ENCODE peak calls at places on chromosomes 7 and 10, in eight cellular contexts. G is Calu3; K is endothelial cell; P is ovary; E is CD8-positive, alpha-beta T cell; X is IMR-90; H is progenitor cell of endocrine pancreas; B is HFF-Myc. D is an unnamed sample.

GRCh38 chr10:81018898-81019890 is 481.5 kb downstream of the SH2D4B start:
- DNase-seq in P (no peak), K (peak), B (no peak), X (peak), E (no peak), G (peak), H (no peak), D (no peak)

GRCh38 chr10:12334186-12334530 is 15.2 kb upstream of the CAMK1D start:
- DNase-seq in B (no peak), K (no peak), P (no peak), G (no peak), E (no peak), H (no peak), X (no peak), D (no peak)

GRCh38 chr10:132096863-132097478 is 31.2 kb downstream of the JAKMIP3 start:
- DNase-seq in X (no peak), G (no peak), E (no peak), K (no peak), B (no peak), P (no peak), H (no peak), D (no peak)

GRCh38 chr7:7830122-7830878 is 111.9 kb upstream of the RPA3 start:
- DNase-seq in K (no peak), E (no peak), P (no peak), X (no peak), B (no peak), H (no peak), G (peak), D (no peak)

GRCh38 chr10:97596101-97597055 is 6.9 kb downstream of the C10orf62 start:
- DNase-seq in B (peak), H (no peak), X (peak), K (no peak), P (no peak), E (no peak), G (peak), D (no peak)

GRCh38 chr10:110733256-110733952 is 89.3 kb downstream of the RBM20 start:
- DNase-seq in X (no peak), K (no peak), P (no peak), H (no peak), E (no peak), G (no peak), B (no peak), D (no peak)

GRCh38 chr7:111405621-111406020 is 156.7 kb downstream of the IMMP2L start:
- DNase-seq in X (no peak), P (no peak), B (no peak), G (no peak), K (no peak), E (no peak), H (no peak), D (no peak)

GRCh38 chr7:7967909-7968543 is 570 bp upstream of the GLCCI1 start:
- DNase-seq in B (no peak), H (no peak), E (no peak), K (no peak), P (no peak), X (no peak), G (no peak), D (no peak)

GRCh38 chr10:11209810-11210141 is 192.1 kb downstream of the CELF2 start:
- DNase-seq in X (no peak), H (no peak), G (no peak), K (no peak), E (no peak), B (no peak), P (no peak), D (no peak)

GRCh38 chr7:30226593-30227268 is 57.7 kb upstream of the ZNRF2 start:
- DNase-seq in E (no peak), G (peak), B (no peak), K (peak), P (no peak), X (no peak), H (peak), D (no peak)

GRCh38 chr7:142009142-142009541 is 13.5 kb downstream of the MGAM start:
- DNase-seq in E (no peak), X (no peak), H (no peak), P (no peak), G (no peak), K (no peak), B (no peak), D (no peak)

GRCh38 chr7:17674956-17675300 is 265.4 kb downstream of the SNX13 start:
- DNase-seq in P (no peak), G (no peak), X (no peak), H (no peak), E (no peak), B (no peak), K (no peak), D (no peak)

GRCh38 chr7:141949068-141949467 is 2.3 kb upstream of the CLEC5A start:
- DNase-seq in K (no peak), E (no peak), H (no peak), X (no peak), B (no peak), P (no peak), G (no peak), D (no peak)

GRCh38 chr10:108872854-108873253 is 1050.5 kb downstream of the XPNPEP1 start:
- DNase-seq in X (peak), G (no peak), H (no peak), P (no peak), B (no peak), E (no peak), K (no peak), D (no peak)

GRCh38 chr7:104089622-104090021 is 100.2 kb upstream of the RELN start:
- DNase-seq in H (no peak), B (no peak), G (no peak), K (no peak), P (no peak), E (no peak), X (no peak), D (no peak)

GRCh38 chr7:105337529-105337928 is 51.2 kb downstream of the SRPK2 start:
- DNase-seq in E (no peak), B (no peak), K (no peak), G (no peak), X (no peak), P (no peak), H (no peak), D (no peak)

GRCh38 chr7:132785861-132786260 is 209.6 kb upstream of the PLXNA4 start:
- DNase-seq in G (no peak), E (no peak), P (no peak), B (no peak), X (no peak), H (no peak), K (no peak), D (no peak)

GRCh38 chr10:30127120-30127541 is 67.7 kb upstream of the JCAD start:
- DNase-seq in X (no peak), P (no peak), B (no peak), E (no peak), G (no peak), H (no peak), K (no peak), D (no peak)

GRCh38 chr7:47786557-47787248 is 161.6 kb downstream of the PKD1L1 start:
- DNase-seq in H (no peak), P (peak), B (peak), K (no peak), X (peak), G (peak), E (no peak), D (no peak)

GRCh38 chr7:27547401-27547800 is 115.3 kb downstream of the HIBADH start:
- DNase-seq in G (no peak), P (no peak), K (no peak), H (no peak), E (no peak), B (no peak), X (peak), D (no peak)

GRCh38 chr10:65358565-65358964 is 1567.3 kb upstream of the LRRTM3 start:
- DNase-seq in E (no peak), G (peak), B (no peak), H (no peak), K (peak), P (peak), X (no peak), D (no peak)

GRCh38 chr7:7944619-7945282 is 23.8 kb upstream of the GLCCI1 start:
- DNase-seq in E (peak), X (no peak), G (no peak), B (no peak), P (no peak), H (no peak), K (no peak), D (no peak)

GRCh38 chr7:7670490-7670889 is 29.9 kb downstream of the UMAD1 start:
- DNase-seq in H (no peak), K (no peak), X (no peak), P (no peak), E (no peak), B (no peak), G (no peak), D (no peak)

GRCh38 chr7:103150192-103150591 is 1.3 kb upstream of the NAPEPLD start:
- DNase-seq in B (no peak), X (no peak), E (no peak), G (no peak), H (no peak), K (no peak), P (no peak), D (no peak)

GRCh38 chr10:28278842-28279241 is 24.0 kb downstream of the MPP7 start:
- DNase-seq in G (no peak), E (no peak), X (no peak), P (no peak), B (no peak), K (no peak), H (no peak), D (no peak)

GRCh38 chr7:30281263-30281662 is 3.1 kb upstream of the ZNRF2 start:
- DNase-seq in E (no peak), G (no peak), H (no peak), P (no peak), B (no peak), K (no peak), X (no peak), D (no peak)

GRCh38 chr10:29736325-29737208 is 101.8 kb upstream of the SVIL start:
- DNase-seq in E (peak), X (peak), H (peak), P (peak), B (no peak), K (peak), G (peak), D (peak)

GRCh38 chr7:137636376-137636775 is 210.4 kb downstream of the DGKI start:
- DNase-seq in E (no peak), X (peak), G (no peak), H (no peak), P (no peak), B (no peak), K (no peak), D (no peak)

GRCh38 chr7:108395442-108395841 is 60.8 kb downstream of the NRCAM start:
- DNase-seq in G (no peak), H (no peak), X (no peak), P (no peak), E (no peak), B (no peak), K (no peak), D (no peak)

GRCh38 chr7:148524479-148525173 is 65.9 kb upstream of the C7orf33 start:
- DNase-seq in H (no peak), P (no peak), K (no peak), B (no peak), X (no peak), G (no peak), E (no peak), D (no peak)

GRCh38 chr10:79084012-79084971 is 15.5 kb downstream of the ZMIZ1 start:
- DNase-seq in E (no peak), B (no peak), P (peak), H (no peak), X (peak), G (peak), K (peak), D (no peak)

GRCh38 chr7:150371996-150372270 is 3.3 kb downstream of the REPIN1 start:
- DNase-seq in B (no peak), X (no peak), P (no peak), K (no peak), H (no peak), E (no peak), G (no peak), D (no peak)

GRCh38 chr7:106737202-106737562 is 76.2 kb upstream of the CCDC71L start:
- DNase-seq in E (no peak), B (no peak), P (no peak), K (no peak), G (peak), H (no peak), X (peak), D (no peak)

GRCh38 chr7:104054362-104054761 is 64.9 kb upstream of the RELN start:
- DNase-seq in P (no peak), H (no peak), X (no peak), G (no peak), K (no peak), E (no peak), B (no peak), D (no peak)

GRCh38 chr7:150381096-150381495 is 2.0 kb downstream of the ZNF775 start:
- DNase-seq in P (peak), G (no peak), X (no peak), H (no peak), B (no peak), K (no peak), E (no peak), D (no peak)

GRCh38 chr10:64503429-64503828 is 982.2 kb downstream of the REEP3 start:
- DNase-seq in E (no peak), K (no peak), G (no peak), B (no peak), X (no peak), P (no peak), H (no peak), D (no peak)

GRCh38 chr7:142626420-142627035 is 122.7 kb upstream of the PRSS1 start:
- DNase-seq in X (peak), P (no peak), G (peak), B (peak), H (peak), K (peak), E (peak), D (no peak)

GRCh38 chr10:86411281-86411841 is 44.8 kb upstream of the GRID1 start:
- DNase-seq in E (peak), P (no peak), K (no peak), G (no peak), X (peak), B (peak), H (no peak), D (no peak)

GRCh38 chr7:41010418-41010817 is 692.5 kb downstream of the INHBA start:
- DNase-seq in E (no peak), H (no peak), G (no peak), B (no peak), P (no peak), K (no peak), X (peak), D (no peak)

GRCh38 chr7:91636129-91636724 is 244.3 kb downstream of the MTERF1 start:
- DNase-seq in B (no peak), G (peak), X (no peak), K (peak), P (no peak), E (no peak), H (no peak), D (no peak)
- TF ChIP-seq CTCF in B (peak), G (peak), X (peak), K (peak), P (no peak), E (no peak), H (peak), D (peak)

GRCh38 chr7:157411580-157411979 is 74.8 kb downstream of the DNAJB6 start:
- DNase-seq in G (no peak), E (peak), B (no peak), P (no peak), X (no peak), H (no peak), K (no peak), D (no peak)
- TF ChIP-seq CTCF in G (no peak), E (no peak), B (no peak), P (no peak), X (no peak), H (no peak), K (no peak), D (no peak)

DNA sequence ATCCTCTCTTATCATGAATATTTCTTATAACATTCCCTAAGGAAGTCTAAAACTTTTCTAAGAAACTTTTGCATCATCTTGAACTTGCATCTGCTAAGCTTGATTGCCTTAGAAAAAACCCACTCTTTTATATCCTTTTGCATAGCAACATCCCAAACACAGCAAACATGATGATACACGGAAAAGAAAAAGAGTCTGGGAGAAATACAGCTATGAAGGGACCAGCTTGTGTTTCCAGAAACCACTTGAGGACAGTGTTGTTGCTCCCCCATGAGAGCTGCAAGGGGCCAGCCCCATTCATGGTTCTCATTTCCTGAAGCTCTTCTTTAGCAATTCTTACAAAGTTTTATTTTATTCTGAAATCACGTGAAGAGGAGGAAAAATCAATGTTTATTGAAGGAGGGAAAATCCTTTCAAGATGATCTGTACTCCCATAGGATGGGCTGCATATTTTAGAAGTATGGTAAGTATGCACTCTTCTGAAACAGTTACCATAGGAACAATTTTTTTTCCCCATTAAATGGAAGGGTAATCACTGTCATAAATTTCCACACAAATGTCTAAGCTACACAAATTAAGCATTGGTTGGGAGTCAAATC is 17.4 kb upstream of the PRTFDC1 start:
- DNase-seq in K (no peak), H (no peak), G (no peak), B (no peak), E (no peak), P (no peak), X (no peak), D (no peak)
- TF ChIP-seq CTCF in K (no peak), H (no peak), G (no peak), B (no peak), E (no peak), P (no peak), X (no peak), D (no peak)

GRCh38 chr7:134907000-134907399 is 79.3 kb upstream of the AGBL3 start:
- DNase-seq in B (no peak), G (no peak), P (no peak), K (no peak), E (no peak), X (no peak), H (no peak), D (no peak)

GRCh38 chr7:134907639-134908038 is 78.7 kb upstream of the AGBL3 start:
- DNase-seq in K (no peak), E (no peak), X (no peak), P (peak), G (no peak), H (no peak), B (no peak), D (no peak)

GRCh38 chr7:134908289-134908688 is 78.0 kb upstream of the AGBL3 start:
- DNase-seq in G (no peak), K (no peak), X (peak), E (no peak), P (no peak), B (no peak), H (no peak), D (no peak)

GRCh38 chr7:134903073-134903790 is 83.1 kb upstream of the AGBL3 start:
- DNase-seq in X (no peak), K (no peak), H (no peak), B (no peak), P (no peak), E (no peak), G (no peak), D (no peak)

DNA sequence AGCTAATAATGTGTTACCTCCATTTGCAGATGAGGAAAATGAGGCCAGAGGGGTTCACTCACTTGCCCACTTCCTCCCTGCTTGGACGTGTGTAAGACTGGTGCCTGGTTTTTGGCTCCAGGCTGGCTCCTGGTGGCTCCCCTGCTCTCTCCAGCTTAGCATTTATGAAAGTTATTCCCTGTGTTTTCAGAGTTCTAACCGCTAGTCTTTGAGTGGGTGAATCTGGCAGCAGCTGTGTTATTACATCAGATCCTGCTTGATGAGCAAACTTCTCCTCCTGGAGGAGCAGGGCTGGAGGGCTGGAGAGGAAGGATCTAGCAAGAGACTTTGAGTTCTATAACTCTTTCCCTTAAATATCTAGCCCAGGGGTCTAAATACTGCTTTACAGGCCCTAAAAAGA is 80.9 kb upstream of the AGBL3 start:
- DNase-seq in K (no peak), H (no peak), X (peak), E (no peak), G (no peak), P (peak), B (peak), D (no peak)
- TF ChIP-seq CTCF in K (no peak), H (no peak), X (peak), E (no peak), G (no peak), P (no peak), B (peak), D (no peak)

GRCh38 chr10:91077549-91078017 is 142.9 kb upstream of the PCGF5 start:
- DNase-seq in K (no peak), P (peak), B (no peak), H (no peak), G (peak), X (peak), E (no peak), D (no peak)

GRCh38 chr10:91080776-91081175 is 139.7 kb upstream of the PCGF5 start:
- DNase-seq in X (no peak), P (no peak), E (no peak), B (no peak), G (no peak), K (no peak), H (no peak), D (no peak)

GRCh38 chr10:91076991-91077548 is 143.4 kb upstream of the PCGF5 start:
- DNase-seq in K (no peak), P (no peak), E (no peak), X (no peak), B (no peak), G (no peak), H (no peak), D (no peak)

GRCh38 chr10:91082447-91082846 is 138.0 kb upstream of the PCGF5 start:
- DNase-seq in X (no peak), G (no peak), P (no peak), H (no peak), E (no peak), K (no peak), B (no peak), D (no peak)
- TF ChIP-seq CTCF in X (no peak), G (no peak), P (no peak), H (no peak), E (no peak), K (no peak), B (no peak), D (no peak)

DNA sequence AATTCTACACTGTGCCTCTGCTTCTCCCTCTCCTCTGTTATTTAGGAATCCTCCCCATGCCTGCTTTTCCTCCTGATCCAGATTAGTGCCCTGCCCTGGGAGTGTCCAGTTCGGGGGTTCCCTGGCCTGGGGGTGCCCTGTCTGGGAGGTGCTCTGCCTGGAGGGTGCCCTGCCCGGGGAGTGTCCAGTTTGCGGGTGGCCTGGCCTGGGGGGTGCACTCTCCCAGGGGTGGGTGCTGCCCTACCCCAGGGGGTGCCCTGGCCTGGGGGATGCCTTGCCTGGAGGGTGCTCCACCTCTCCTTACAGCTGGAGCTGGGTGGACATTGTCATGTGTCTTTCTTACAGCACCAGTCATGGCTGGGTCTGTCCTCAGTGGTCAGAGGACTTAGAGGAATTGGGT is 20.2 kb downstream of the RAMP3 start:
- DNase-seq in B (no peak), P (peak), K (no peak), H (no peak), E (no peak), X (no peak), G (no peak), D (no peak)
- TF ChIP-seq CTCF in B (no peak), P (no peak), K (no peak), H (no peak), E (no peak), X (no peak), G (no peak), D (no peak)

GRCh38 chr10:74103560-74104248 is 46.9 kb downstream of the AP3M1 start:
- DNase-seq in K (no peak), G (peak), X (peak), E (no peak), B (no peak), P (no peak), H (no peak), D (no peak)
- TF ChIP-seq CTCF in K (no peak), G (no peak), X (peak), E (no peak), B (peak), P (no peak), H (peak), D (peak)

GRCh38 chr10:61024801-61025201 is 80.8 kb upstream of the RHOBTB1 start:
- DNase-seq in X (peak), B (no peak), P (no peak), K (peak), G (peak), H (no peak), E (no peak), D (no peak)
- TF ChIP-seq CTCF in X (peak), B (peak), P (no peak), K (peak), G (peak), H (peak), E (no peak), D (peak)